ENCODE peak calls at places on chromosomes 1 and 21, in four cellular contexts. T, R, E and O are unnamed samples.
A peak's percentile ranks its signal among the peaks of the same experiment; 100 is the strongest.

GRCh38 chr1:22369294-22370189 is 82.1 kb upstream of the ZBTB40 start:
- DNase-seq in T (no peak), R (no peak), E (no peak), O (no peak)

GRCh38 chr1:226111865-226112395 is 49.4 kb downstream of the H3-3A start:
- DNase-seq in R (no peak), E (no peak), T (no peak), O (no peak)

GRCh38 chr1:20732588-20733360 is at the start of gene SH2D5:
- DNase-seq in R (peak; percentile 93), E (peak; percentile 77), T (peak; percentile 85), O (peak; percentile 77)

GRCh38 chr1:6889875-6890480 is 104.7 kb downstream of the CAMTA1 start:
- DNase-seq in T (peak; percentile 77), R (no peak), E (no peak), O (no peak)

GRCh38 chr1:223733898-223734852 is 21.8 kb downstream of the CAPN2 start:
- DNase-seq in T (peak; percentile 38), R (no peak), E (no peak), O (no peak)

GRCh38 chr1:5477716-5478115 is 514.5 kb downstream of the NPHP4 start:
- DNase-seq in E (no peak), R (no peak), T (peak; percentile 40), O (no peak)

GRCh38 chr1:150511551-150511950 is 3.6 kb downstream of the ECM1 start:
- DNase-seq in E (no peak), R (no peak), T (peak; percentile 68), O (no peak)

GRCh38 chr1:89743788-89744187 is 77.0 kb upstream of the LRRC8D start:
- DNase-seq in E (no peak), T (no peak), R (no peak), O (no peak)

GRCh38 chr1:46027788-46028573 is 104.4 kb downstream of the PIK3R3 start:
- DNase-seq in R (no peak), T (no peak), E (no peak), O (no peak)

GRCh38 chr1:216807696-216808095 is 84.5 kb upstream of the ESRRG start:
- DNase-seq in E (no peak), R (no peak), T (no peak), O (no peak)

GRCh38 chr1:52967666-52968065 is 40.6 kb downstream of the SCP2 start:
- DNase-seq in R (no peak), T (no peak), E (no peak), O (no peak)

DNA sequence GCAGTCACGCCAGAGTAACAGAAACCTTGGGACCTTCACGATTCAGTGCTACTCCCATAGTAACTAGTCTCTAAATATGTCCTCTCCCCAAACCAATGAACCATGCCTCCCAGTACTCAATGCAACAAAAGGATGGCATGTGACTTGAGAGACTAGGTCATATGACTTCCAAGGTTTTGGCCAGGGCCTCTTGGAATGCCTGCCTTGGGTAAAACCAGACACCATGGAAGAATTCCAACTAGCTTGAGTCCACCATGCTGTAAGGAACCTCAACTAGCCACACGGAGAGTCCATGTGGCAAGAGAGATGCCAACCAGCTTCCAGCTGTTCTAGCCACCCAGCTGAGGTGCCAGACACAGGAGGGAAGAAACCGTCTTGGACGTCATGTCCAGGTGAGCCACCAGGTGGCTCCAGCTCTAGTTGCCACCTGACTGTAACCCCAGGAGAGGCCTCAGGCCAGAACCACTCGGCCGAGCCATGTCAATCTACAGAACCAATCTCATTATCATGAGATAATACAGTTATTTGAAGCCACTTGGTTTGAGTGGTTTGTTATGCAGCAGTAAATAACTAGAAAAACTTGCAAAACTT is 115.0 kb downstream of the SYF2 start:
- DNase-seq in T (peak; percentile 12), E (no peak), R (no peak), O (no peak)
- TF ChIP-seq CTCF in T (no peak), E (peak; percentile 39), R (no peak), O (peak; percentile 15)

GRCh38 chr1:27980216-27980820 is 20.5 kb downstream of the XKR8 start:
- DNase-seq in R (no peak), T (no peak), E (no peak), O (no peak)

GRCh38 chr1:27973771-27974452 is 14.1 kb downstream of the XKR8 start:
- DNase-seq in E (no peak), R (no peak), T (no peak), O (no peak)

GRCh38 chr1:27981146-27981545 is 21.4 kb downstream of the XKR8 start:
- DNase-seq in T (peak; percentile 13), R (no peak), E (no peak), O (no peak)

GRCh38 chr1:27979151-27979858 is 19.5 kb downstream of the XKR8 start:
- DNase-seq in R (no peak), T (no peak), E (no peak), O (peak; percentile 39)

DNA sequence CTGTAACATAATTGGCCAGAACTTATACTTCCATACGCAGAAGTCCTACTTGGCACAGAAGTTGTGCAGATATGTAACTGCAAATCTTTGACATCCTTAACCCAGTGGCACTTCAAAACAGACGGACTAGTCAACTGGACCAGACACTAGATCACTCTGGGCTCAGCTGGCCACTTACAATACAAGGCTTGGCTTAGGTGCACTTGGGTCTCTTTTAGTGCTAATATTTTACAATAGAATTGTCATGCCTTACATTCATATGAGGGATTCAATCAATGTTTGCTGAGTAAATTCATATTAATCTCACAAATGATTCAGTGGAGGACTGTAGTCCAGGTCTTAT is 20.1 kb downstream of the XKR8 start:
- DNase-seq in R (no peak), E (no peak), T (no peak), O (no peak)
- TF ChIP-seq CTCF in R (no peak), E (peak; percentile 39), T (no peak), O (peak; percentile 2)

GRCh38 chr21:35905973-35906357 is 154.4 kb downstream of the SETD4 start:
- DNase-seq in R (no peak), T (no peak), E (no peak), O (no peak)
- TF ChIP-seq CTCF in R (no peak), T (no peak), E (no peak), O (no peak)

GRCh38 chr21:29376556-29376955 is 77.8 kb downstream of the BACH1 start:
- DNase-seq in R (no peak), E (peak; percentile 36), T (peak; percentile 71), O (peak; percentile 58)
- TF ChIP-seq CTCF in R (peak; percentile 19), E (peak; percentile 67), T (peak; percentile 37), O (peak; percentile 54)

DNA sequence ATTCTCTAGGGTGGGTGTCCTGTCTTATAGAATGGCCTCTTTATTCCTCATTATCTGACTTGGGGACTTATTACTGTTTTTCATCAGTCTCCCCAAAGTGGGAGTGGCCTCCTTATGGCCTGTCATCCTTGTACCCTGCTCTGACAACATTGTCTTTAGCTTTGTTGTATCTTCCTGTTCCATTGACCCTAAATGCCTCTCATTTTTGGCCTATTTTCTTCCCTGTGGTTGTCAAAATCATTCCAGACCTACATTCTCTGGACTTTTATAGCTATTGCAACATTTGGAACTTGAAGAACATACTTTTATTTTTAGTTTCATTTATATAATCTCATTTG is 9.7 kb downstream of the SFT2D2 start:
- DNase-seq in R (peak; percentile 51), T (no peak), E (no peak), O (no peak)
- TF ChIP-seq CTCF in R (no peak), T (no peak), E (peak; percentile 24), O (no peak)